ENCODE peak calls at places on chromosomes 7 and 10, in ten cellular contexts. V is lower leg skin; Y is ELR; R is SK-N-DZ; D is GM23338; W is ecto neural progenitor cell; F is stimulated activated CD4-positive, alpha-beta T cell treated with anti-CD3 and anti-CD28 coated beads, Interleukin-4, amount 100 ng/mL, for 1 hour; I is iris pigment epithelial cell; U is epithelial cell of esophagus; M is pancreas. E is an unnamed sample.

GRCh38 chr7:55533050-55533728 is 39.1 kb downstream of the VOPP1 start:
- DNase-seq in V (no peak), Y (peak), R (no peak), D (no peak), W (no peak), F (peak), I (peak), U (peak), M (no peak), E (no peak)

GRCh38 chr10:17454181-17454800 is at the start of gene ST8SIA6:
- DNase-seq in V (peak), Y (peak), R (no peak), D (peak), W (peak), F (peak), I (peak), U (peak), M (peak), E (no peak)

GRCh38 chr7:106793015-106793651 is 71.9 kb upstream of the PIK3CG start:
- DNase-seq in V (no peak), Y (peak), R (peak), D (peak), W (no peak), F (no peak), I (no peak), U (peak), M (no peak), E (no peak)

GRCh38 chr7:7017707-7018265 is 164.6 kb upstream of the C1GALT1 start:
- DNase-seq in V (no peak), Y (no peak), R (no peak), D (no peak), W (no peak), F (no peak), I (no peak), U (no peak), M (no peak), E (no peak)

GRCh38 chr7:32279500-32279899 is 209.3 kb upstream of the PDE1C start:
- DNase-seq in V (no peak), Y (no peak), R (no peak), D (no peak), W (no peak), F (no peak), I (no peak), U (no peak), M (no peak), E (no peak)

GRCh38 chr7:44466300-44467216 is 23.9 kb downstream of the NUDCD3 start:
- DNase-seq in V (no peak), Y (no peak), R (no peak), D (no peak), W (no peak), F (no peak), I (peak), U (no peak), M (no peak), E (no peak)

GRCh38 chr7:116501425-116502167 is 2.1 kb downstream of the CAV2 start:
- DNase-seq in V (no peak), Y (peak), R (no peak), D (no peak), W (no peak), F (no peak), I (peak), U (peak), M (no peak), E (no peak)

GRCh38 chr10:88039496-88040200 is 176.2 kb downstream of the PTEN start:
- DNase-seq in V (no peak), Y (peak), R (no peak), D (no peak), W (no peak), F (no peak), I (peak), U (peak), M (no peak), E (no peak)

GRCh38 chr10:31315453-31315852 is 3.6 kb upstream of the ZEB1 start:
- DNase-seq in V (no peak), Y (peak), R (no peak), D (no peak), W (no peak), F (no peak), I (peak), U (peak), M (no peak), E (no peak)

GRCh38 chr7:94179466-94179865 is 175.3 kb upstream of the BET1 start:
- DNase-seq in V (no peak), Y (peak), R (no peak), D (no peak), W (no peak), F (no peak), I (no peak), U (peak), M (no peak), E (no peak)

GRCh38 chr10:89413398-89413912 is 913 bp upstream of the IFIT5 start:
- DNase-seq in V (no peak), Y (no peak), R (no peak), D (no peak), W (no peak), F (no peak), I (no peak), U (no peak), M (no peak), E (no peak)

GRCh38 chr7:158933468-158934139 is 77.2 kb downstream of the DYNC2I1 start:
- DNase-seq in V (no peak), Y (peak), R (no peak), D (no peak), W (no peak), F (no peak), I (no peak), U (no peak), M (no peak), E (no peak)

GRCh38 chr7:27112361-27112760 is 9.9 kb upstream of the HOXA2 start:
- DNase-seq in V (no peak), Y (no peak), R (no peak), D (no peak), W (no peak), F (no peak), I (no peak), U (no peak), M (no peak), E (no peak)

GRCh38 chr7:55534262-55534915 is 37.9 kb downstream of the VOPP1 start:
- DNase-seq in V (peak), Y (peak), R (no peak), D (no peak), W (no peak), F (peak), I (peak), U (peak), M (no peak), E (no peak)

GRCh38 chr10:103147645-103148044 is 45.4 kb downstream of the NT5C2 start:
- DNase-seq in V (no peak), Y (no peak), R (no peak), D (no peak), W (no peak), F (no peak), I (no peak), U (no peak), M (no peak), E (no peak)

GRCh38 chr7:92279429-92280031 is 33.8 kb downstream of the ANKIB1 start:
- DNase-seq in V (no peak), Y (no peak), R (no peak), D (peak), W (no peak), F (no peak), I (no peak), U (no peak), M (no peak), E (no peak)

GRCh38 chr10:18719811-18720210 is 60.6 kb downstream of the ARL5B start:
- DNase-seq in V (no peak), Y (no peak), R (no peak), D (no peak), W (no peak), F (no peak), I (peak), U (peak), M (no peak), E (no peak)

GRCh38 chr7:121853307-121853706 is 19.7 kb upstream of the PTPRZ1 start:
- DNase-seq in V (no peak), Y (no peak), R (no peak), D (no peak), W (no peak), F (no peak), I (peak), U (no peak), M (no peak), E (no peak)

GRCh38 chr7:135706858-135707569 is 21.0 kb downstream of the SLC13A4 start:
- DNase-seq in V (no peak), Y (peak), R (no peak), D (no peak), W (no peak), F (no peak), I (peak), U (peak), M (no peak), E (no peak)

GRCh38 chr7:158477866-158478265 is 109.8 kb downstream of the PTPRN2 start:
- DNase-seq in V (no peak), Y (no peak), R (no peak), D (no peak), W (no peak), F (no peak), I (no peak), U (no peak), M (no peak), E (no peak)

GRCh38 chr10:95445223-95445836 is 115.8 kb downstream of the SORBS1 start:
- DNase-seq in V (peak), Y (peak), R (no peak), D (no peak), W (no peak), F (no peak), I (peak), U (peak), M (no peak), E (no peak)

GRCh38 chr10:129712000-129712399 is 245.0 kb downstream of the MGMT start:
- DNase-seq in V (no peak), Y (no peak), R (no peak), D (no peak), W (no peak), F (no peak), I (no peak), U (no peak), M (no peak), E (no peak)

GRCh38 chr7:41156268-41156667 is 546.6 kb downstream of the INHBA start:
- DNase-seq in V (no peak), Y (peak), R (no peak), D (no peak), W (no peak), F (no peak), I (peak), U (peak), M (no peak), E (no peak)